ENCODE peak calls at places on chromosomes 5 and 9, in seven cellular contexts. F is A549, J is stomach, M is adrenal gland, W is breast epithelium, B is H1, G is upper lobe of left lung. L is an unnamed sample.

GRCh38 chr5:122063836-122064235 is 14.2 kb downstream of the LOX start:
- DNase-seq in W (no peak), M (no peak), G (no peak), F (no peak), B (no peak), J (no peak), L (no peak)

GRCh38 chr5:41695920-41696582 is 174.2 kb downstream of the OXCT1 start:
- DNase-seq in W (no peak), J (no peak), F (no peak), M (no peak), B (no peak), G (no peak), L (no peak)

GRCh38 chr5:6572086-6572824 is 60.6 kb downstream of the NSUN2 start:
- DNase-seq in J (no peak), M (no peak), G (peak), F (no peak), B (no peak), W (no peak), L (no peak)

GRCh38 chr5:14560091-14560595 is 21.4 kb upstream of the OTULINL start:
- DNase-seq in B (no peak), F (no peak), J (no peak), W (no peak), G (no peak), M (no peak), L (peak)

GRCh38 chr5:179820483-179821297 is at the start of gene SQSTM1:
- DNase-seq in W (peak), B (peak), G (peak), M (peak), J (peak), F (no peak), L (peak)

GRCh38 chr5:15609076-15609725 is 109.2 kb downstream of the FBXL7 start:
- DNase-seq in W (no peak), F (no peak), M (no peak), G (no peak), J (no peak), B (no peak), L (no peak)

GRCh38 chr9:111839387-111839786 is 44.6 kb upstream of the SHOC1 start:
- DNase-seq in J (no peak), B (no peak), F (no peak), G (no peak), M (peak), W (no peak), L (no peak)

GRCh38 chr9:72478993-72479392 is 42.4 kb upstream of the TMC1 start:
- DNase-seq in G (no peak), M (no peak), B (no peak), J (no peak), W (no peak), F (no peak), L (no peak)

GRCh38 chr5:74216012-74216411 is 424.5 kb downstream of the ENC1 start:
- DNase-seq in B (no peak), F (no peak), M (no peak), W (no peak), G (no peak), J (no peak), L (no peak)

GRCh38 chr5:146565764-146566163 is 49.8 kb upstream of the GPR151 start:
- DNase-seq in M (peak), J (peak), F (peak), W (no peak), G (no peak), B (peak), L (peak)

GRCh38 chr5:159764283-159764927 is 151.9 kb upstream of the ADRA1B start:
- DNase-seq in W (no peak), B (no peak), G (no peak), M (peak), J (no peak), F (no peak), L (no peak)

GRCh38 chr5:54693936-54694510 is 176.5 kb downstream of the SNX18 start:
- DNase-seq in J (no peak), W (no peak), G (peak), B (no peak), M (no peak), F (no peak), L (no peak)

GRCh38 chr5:7392401-7393024 is 3.4 kb upstream of the ADCY2 start:
- DNase-seq in J (no peak), G (no peak), M (peak), W (no peak), F (peak), B (no peak), L (peak)

GRCh38 chr5:149747833-149748366 is 17.8 kb downstream of the PPARGC1B start:
- DNase-seq in G (no peak), B (no peak), W (no peak), J (no peak), F (no peak), M (no peak), L (no peak)

GRCh38 chr5:144944936-144945335 is 774.3 kb downstream of the KCTD16 start:
- DNase-seq in B (no peak), M (no peak), J (no peak), W (no peak), G (no peak), F (no peak), L (no peak)

GRCh38 chr5:115543931-115544370 is 624 bp downstream of the FEM1C start:
- DNase-seq in G (no peak), M (peak), F (no peak), W (peak), B (no peak), J (peak), L (peak)

GRCh38 chr5:99911971-99912370 is 623.2 kb upstream of the FAM174A start:
- DNase-seq in W (no peak), B (no peak), J (no peak), G (no peak), M (no peak), F (no peak), L (no peak)

GRCh38 chr9:69429281-69429680 is 104.3 kb downstream of the ENTREP1 start:
- DNase-seq in M (no peak), B (no peak), W (no peak), F (no peak), J (no peak), G (peak), L (no peak)

GRCh38 chr9:27787941-27788340 is 214.7 kb upstream of the C9orf72 start:
- DNase-seq in M (no peak), B (no peak), F (no peak), G (no peak), W (no peak), J (no peak), L (no peak)

GRCh38 chr9:33289501-33289900 is 815 bp upstream of the NFX1 start:
- DNase-seq in F (no peak), W (no peak), G (peak), J (no peak), B (no peak), M (peak), L (peak)

GRCh38 chr5:177510567-177511053 is 984 bp upstream of the DOK3 start:
- DNase-seq in J (no peak), G (no peak), F (no peak), W (no peak), B (no peak), M (peak), L (no peak)
- TF ChIP-seq POLR2A in J (no peak), G (no peak), F (no peak), W (no peak), B (no peak), M (no peak), L (peak)

DNA sequence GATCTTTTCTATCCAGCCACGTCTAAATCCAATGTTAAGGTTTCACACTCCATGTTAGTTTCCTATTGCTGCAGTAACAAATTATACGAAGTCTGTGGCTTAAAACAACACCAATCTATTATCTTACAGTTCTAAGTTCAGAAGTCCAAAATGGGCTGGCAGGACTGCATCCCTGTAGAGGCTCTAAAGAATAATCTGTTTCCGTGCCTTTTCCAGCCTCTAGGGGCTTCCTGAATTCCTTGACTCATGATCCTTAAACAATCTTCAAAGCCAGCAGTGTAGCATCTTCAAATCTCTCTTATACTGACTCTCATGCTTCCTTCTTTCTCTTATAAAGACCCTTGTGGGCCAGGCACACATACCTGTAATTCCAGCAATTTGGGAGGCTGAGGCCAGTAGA is 6.8 kb downstream of the PLGRKT start:
- DNase-seq in W (no peak), F (no peak), G (no peak), B (no peak), M (no peak), J (no peak), L (no peak)
- TF ChIP-seq CTCF in W (no peak), F (no peak), G (no peak), B (no peak), M (no peak), J (no peak), L (no peak)

DNA sequence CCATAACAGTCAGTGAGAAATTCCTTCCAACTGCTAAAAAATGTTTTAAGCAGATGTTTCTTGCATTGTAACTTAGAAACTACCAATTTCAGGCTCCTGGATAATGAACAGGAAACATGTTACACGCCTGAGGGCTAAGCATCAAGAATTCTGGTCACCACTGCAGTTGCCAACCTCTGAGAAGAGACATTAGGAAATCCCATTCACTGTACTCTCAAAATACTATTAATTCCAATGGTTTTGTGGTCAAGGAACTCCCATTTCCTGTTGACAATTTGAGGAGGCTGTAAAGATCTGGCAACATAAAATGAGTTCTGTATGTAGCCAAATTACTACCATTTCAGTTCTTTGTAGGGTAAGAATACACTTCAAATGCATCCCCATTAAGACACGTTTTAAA is 456.0 kb upstream of the MEF2C start:
- DNase-seq in J (no peak), F (no peak), G (no peak), W (no peak), B (no peak), M (no peak), L (no peak)
- TF ChIP-seq POLR2A in J (no peak), F (no peak), G (no peak), W (no peak), B (no peak), M (no peak), L (no peak)

GRCh38 chr5:136062563-136063274 is 33.9 kb downstream of the TGFBI start:
- DNase-seq in F (no peak), M (no peak), W (no peak), J (no peak), B (no peak), G (no peak), L (no peak)
- TF ChIP-seq CTCF in F (peak), M (peak), W (no peak), J (no peak), B (peak), G (peak), L (no peak)

DNA sequence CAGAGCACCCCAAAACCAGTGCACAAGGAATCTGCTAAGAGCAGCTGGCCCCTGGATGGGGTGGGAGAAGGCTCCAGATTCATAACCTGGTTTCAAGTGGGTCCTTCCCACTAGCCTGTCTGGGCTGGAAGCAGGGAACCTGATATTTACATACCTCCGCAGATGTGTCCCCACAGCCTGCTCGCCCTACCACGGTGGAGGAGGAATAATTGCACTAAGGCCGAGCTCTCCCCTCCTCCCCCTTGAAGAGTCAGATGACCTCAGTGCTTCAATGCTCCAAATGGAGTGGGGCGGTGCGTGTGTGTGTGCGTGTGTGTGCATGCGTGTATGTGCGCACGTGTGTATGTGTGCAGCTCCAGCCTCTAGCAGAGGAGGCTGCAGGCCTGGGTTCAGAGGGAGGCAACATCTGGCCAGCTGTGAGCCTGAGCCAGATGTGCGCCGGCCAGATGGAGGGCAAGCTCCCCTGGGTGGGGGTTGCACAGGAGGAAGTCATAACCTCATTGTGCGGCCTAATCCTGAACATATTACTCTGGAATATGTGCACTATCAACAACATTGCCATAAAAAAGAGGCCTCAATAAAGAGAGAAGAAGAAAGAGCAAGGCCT is 90.5 kb downstream of the NRG2 start:
- DNase-seq in G (peak), J (no peak), F (no peak), M (no peak), W (no peak), B (no peak), L (no peak)
- TF ChIP-seq POLR2A in G (no peak), J (no peak), F (no peak), M (no peak), W (no peak), B (no peak), L (no peak)

GRCh38 chr9:113368348-113368747 is 8.4 kb downstream of the HDHD3 start:
- DNase-seq in M (no peak), W (no peak), J (no peak), B (no peak), F (no peak), G (no peak), L (no peak)
- TF ChIP-seq CTCF in M (no peak), W (no peak), J (no peak), B (no peak), F (no peak), G (no peak), L (no peak)

GRCh38 chr9:34376596-34377401 is at the start of gene MYORG:
- DNase-seq in B (peak), G (peak), W (peak), F (peak), J (peak), M (peak), L (peak)
- TF ChIP-seq POLR2A in B (no peak), G (peak), W (no peak), F (peak), J (no peak), M (peak), L (peak)

L was measured in body of pancreas.